ENCODE peak calls at places on chromosome 14, in ten cellular contexts. Q, E, U, L, R, X, N, B, V and G are unnamed samples.

GRCh38 chr14:38868415-38869290 is 234.4 kb downstream of the SEC23A start:
- DNase-seq in Q (peak), E (no peak), U (no peak), L (no peak), R (no peak), X (peak), N (no peak), B (no peak), V (no peak), G (no peak)

GRCh38 chr14:69069020-69069421 is 83.9 kb downstream of the DCAF5 start:
- DNase-seq in Q (peak), E (no peak), U (peak), L (no peak), R (no peak), X (no peak), N (no peak), B (no peak), V (no peak), G (no peak)

GRCh38 chr14:73775339-73776193 is 61.4 kb upstream of the PNMA1 start:
- DNase-seq in Q (no peak), E (no peak), U (no peak), L (no peak), R (no peak), X (no peak), N (no peak), B (no peak), V (no peak), G (no peak)

GRCh38 chr14:97833291-97833690 is 1036.1 kb downstream of the VRK1 start:
- DNase-seq in Q (no peak), E (no peak), U (no peak), L (no peak), R (no peak), X (no peak), N (no peak), B (no peak), V (no peak), G (no peak)

GRCh38 chr14:89699076-89699475 is 255.5 kb downstream of the EFCAB11 start:
- DNase-seq in Q (no peak), E (no peak), U (no peak), L (no peak), R (no peak), X (no peak), N (no peak), B (no peak), V (no peak), G (no peak)

GRCh38 chr14:76955575-76956252 is 72.8 kb downstream of the IRF2BPL start:
- DNase-seq in Q (peak), E (peak), U (peak), L (no peak), R (no peak), X (no peak), N (peak), B (no peak), V (no peak), G (peak)

GRCh38 chr14:104105822-104106470 is 20.4 kb downstream of the ASPG start:
- DNase-seq in Q (no peak), E (no peak), U (no peak), L (peak), R (no peak), X (no peak), N (peak), B (no peak), V (no peak), G (no peak)

GRCh38 chr14:89386214-89386886 is 30.7 kb downstream of the FOXN3 start:
- DNase-seq in Q (peak), E (no peak), U (no peak), L (peak), R (peak), X (no peak), N (peak), B (no peak), V (no peak), G (peak)

GRCh38 chr14:96861568-96862310 is 64.6 kb downstream of the VRK1 start:
- DNase-seq in Q (peak), E (no peak), U (no peak), L (no peak), R (no peak), X (no peak), N (no peak), B (no peak), V (peak), G (no peak)